ENCODE peak calls at places on chromosomes 11 and 22, in four cellular contexts. L is ovary, X is NCI-H1092, J is GM20000. A is an unnamed sample.

GRCh38 chr11:126561327-126561893 is 205.9 kb downstream of the ST3GAL4 start:
- DNase-seq in X (no peak), L (no peak), J (peak), A (peak)

GRCh38 chr11:10211470-10211869 is 82.5 kb downstream of the SBF2 start:
- DNase-seq in X (no peak), L (no peak), J (no peak), A (no peak)

GRCh38 chr11:71504526-71504925 is 22.5 kb upstream of the KRTAP5-7 start:
- DNase-seq in J (no peak), X (no peak), L (no peak), A (no peak)

GRCh38 chr11:65884716-65885092 is 3.6 kb downstream of the FIBP start:
- DNase-seq in J (peak), X (peak), L (peak), A (peak)

GRCh38 chr11:22454461-22454860 is 116.3 kb downstream of the SLC17A6 start:
- DNase-seq in X (no peak), L (no peak), J (no peak), A (no peak)

GRCh38 chr11:41051919-41052630 is 407.4 kb downstream of the LRRC4C start:
- DNase-seq in L (no peak), X (no peak), J (no peak), A (no peak)

GRCh38 chr22:25979968-25980367 is 189.3 kb upstream of the SEZ6L start:
- DNase-seq in X (no peak), L (no peak), J (no peak), A (no peak)

GRCh38 chr11:81915045-81915444 is 818.6 kb downstream of the FAM181B start:
- DNase-seq in J (no peak), L (no peak), X (no peak), A (no peak)

GRCh38 chr11:4881860-4882500 is at the start of gene OR51T1:
- DNase-seq in X (peak), L (no peak), J (no peak), A (no peak)

GRCh38 chr11:44627911-44628729 is 62.7 kb downstream of the CD82 start:
- DNase-seq in X (peak), L (peak), J (peak), A (no peak)

GRCh38 chr11:104526006-104526405 is 362.1 kb upstream of the PDGFD start:
- DNase-seq in X (no peak), J (no peak), L (no peak), A (no peak)

GRCh38 chr11:92920295-92920694 is 49.2 kb upstream of the MTNR1B start:
- DNase-seq in X (peak), J (no peak), L (no peak), A (no peak)

GRCh38 chr22:31944700-31945477 is 554 bp downstream of the YWHAH start:
- DNase-seq in L (peak), J (peak), X (no peak), A (peak)

GRCh38 chr22:47032091-47032943 is 269.9 kb downstream of the TBC1D22A start:
- DNase-seq in X (no peak), L (no peak), J (no peak), A (no peak)

GRCh38 chr11:44149651-44150050 is 54.2 kb downstream of the EXT2 start:
- DNase-seq in X (no peak), L (no peak), J (no peak), A (no peak)

GRCh38 chr11:59678813-59679165 is 10.0 kb upstream of the PATL1 start:
- DNase-seq in X (no peak), L (no peak), J (no peak), A (no peak)

GRCh38 chr22:32764330-32765116 is 37.0 kb upstream of the TIMP3 start:
- DNase-seq in L (peak), X (no peak), J (no peak), A (no peak)

GRCh38 chr22:47129902-47130301 is 367.5 kb downstream of the TBC1D22A start:
- DNase-seq in L (no peak), J (no peak), X (no peak), A (no peak)

GRCh38 chr22:49971232-49972162 is 10.9 kb downstream of the PIM3 start:
- DNase-seq in J (peak), L (peak), X (no peak), A (peak)

GRCh38 chr11:116529681-116530080 is 243.1 kb downstream of the BUD13 start:
- DNase-seq in X (no peak), L (no peak), J (no peak), A (no peak)

GRCh38 chr11:19218216-19218615 is 16.4 kb upstream of the CSRP3 start:
- DNase-seq in J (no peak), L (no peak), X (no peak), A (no peak)

A was measured in MM.1S.